ENCODE peak calls at places on chromosome 10, in four cellular contexts. One of them, this sample, is unnamed.

GRCh38 chr10:120394446-120394845 is 62.6 kb upstream of the PLPP4 start:
- DNase-seq in H1: peak
- DNase-seq in K562: no peak
- DNase-seq in GM12878: no peak
- DNase-seq in this sample: no peak

GRCh38 chr10:71725998-71726672 is 6.6 kb upstream of the C10orf105 start:
- DNase-seq in H1: no peak
- DNase-seq in K562: peak
- DNase-seq in GM12878: no peak
- DNase-seq in this sample: peak

GRCh38 chr10:104300002-104300735 is 31.2 kb downstream of the GSTO2 start:
- DNase-seq in H1: no peak
- DNase-seq in K562: no peak
- DNase-seq in GM12878: no peak
- DNase-seq in this sample: no peak

GRCh38 chr10:73591935-73592699 is 975 bp upstream of the USP54 start:
- DNase-seq in H1: no peak
- DNase-seq in K562: peak
- DNase-seq in GM12878: peak
- DNase-seq in this sample: peak

GRCh38 chr10:120584786-120585185 is 127.8 kb downstream of the PLPP4 start:
- DNase-seq in H1: no peak
- DNase-seq in K562: no peak
- DNase-seq in GM12878: no peak
- DNase-seq in this sample: no peak

GRCh38 chr10:19819419-19820033 is 3.3 kb downstream of the PLXDC2 start:
- DNase-seq in H1: no peak
- DNase-seq in K562: peak
- DNase-seq in GM12878: no peak
- DNase-seq in this sample: peak

GRCh38 chr10:98415710-98416077 is 712 bp upstream of the PYROXD2 start:
- DNase-seq in H1: no peak
- DNase-seq in K562: no peak
- DNase-seq in GM12878: no peak
- DNase-seq in this sample: peak

GRCh38 chr10:90652519-90652918 is 205.3 kb downstream of the HTR7 start:
- DNase-seq in H1: no peak
- DNase-seq in K562: no peak
- DNase-seq in GM12878: no peak
- DNase-seq in this sample: no peak

GRCh38 chr10:98376485-98376884 is 38.5 kb downstream of the PYROXD2 start:
- DNase-seq in H1: no peak
- DNase-seq in K562: no peak
- DNase-seq in GM12878: no peak
- DNase-seq in this sample: no peak

GRCh38 chr10:12507165-12507870 is 158.0 kb downstream of the CAMK1D start:
- DNase-seq in H1: peak
- DNase-seq in K562: no peak
- DNase-seq in GM12878: no peak
- DNase-seq in this sample: no peak

GRCh38 chr10:86443069-86443468 is 76.5 kb upstream of the GRID1 start:
- DNase-seq in H1: no peak
- DNase-seq in K562: no peak
- DNase-seq in GM12878: no peak
- DNase-seq in this sample: peak

GRCh38 chr10:36880898-36881297 is 244.5 kb upstream of the ANKRD30A start:
- DNase-seq in H1: no peak
- DNase-seq in K562: no peak
- DNase-seq in GM12878: no peak
- DNase-seq in this sample: peak

GRCh38 chr10:117477961-117478670 is 64.4 kb upstream of the EMX2 start:
- DNase-seq in H1: no peak
- DNase-seq in K562: peak
- DNase-seq in GM12878: no peak
- DNase-seq in this sample: no peak
- TF ChIP-seq BRCA1 in H1: no peak
- TF ChIP-seq BRCA1 in K562: no peak
- TF ChIP-seq BRCA1 in GM12878: no peak
- TF ChIP-seq BRCA1 in this sample: no peak

GRCh38 chr10:75115137-75115536 is 3.7 kb downstream of the SAMD8 start:
- DNase-seq in H1: no peak
- DNase-seq in K562: no peak
- DNase-seq in GM12878: no peak
- DNase-seq in this sample: no peak
- TF ChIP-seq ZNF274 in H1: no peak
- TF ChIP-seq ZNF274 in K562: no peak
- TF ChIP-seq ZNF274 in GM12878: no peak
- TF ChIP-seq ZNF274 in this sample: no peak

GRCh38 chr10:33813871-33814270 is 479.4 kb upstream of the NRP1 start:
- DNase-seq in H1: no peak
- DNase-seq in K562: no peak
- DNase-seq in GM12878: no peak
- DNase-seq in this sample: no peak
- TF ChIP-seq BRCA1 in H1: no peak
- TF ChIP-seq BRCA1 in K562: no peak
- TF ChIP-seq BRCA1 in GM12878: no peak
- TF ChIP-seq BRCA1 in this sample: no peak

GRCh38 chr10:113058175-113058961 is 108.3 kb downstream of the TCF7L2 start:
- DNase-seq in H1: no peak
- DNase-seq in K562: no peak
- DNase-seq in GM12878: no peak
- DNase-seq in this sample: peak
- TF ChIP-seq ZNF274 in H1: no peak
- TF ChIP-seq ZNF274 in K562: no peak
- TF ChIP-seq ZNF274 in GM12878: no peak
- TF ChIP-seq ZNF274 in this sample: no peak

DNA sequence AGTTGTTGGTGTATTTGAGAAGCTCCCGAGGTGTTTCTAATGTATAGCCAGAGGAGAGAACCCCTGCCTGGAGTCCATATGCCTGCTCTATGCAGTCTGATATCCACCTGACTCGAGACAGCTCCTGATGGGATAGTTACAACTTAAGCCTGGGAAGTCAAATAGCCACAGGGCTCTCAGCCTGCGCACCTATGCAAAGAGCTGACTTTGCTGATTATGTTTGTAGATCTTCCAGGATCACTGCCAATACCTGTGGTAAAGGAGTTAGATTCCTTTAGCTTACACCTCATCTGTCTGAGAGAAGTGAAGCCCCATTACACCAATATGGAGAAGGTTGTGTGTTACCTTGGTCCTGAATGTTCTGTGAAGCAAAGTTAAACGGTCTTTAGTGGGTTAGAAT is 1063.3 kb downstream of the NRG3 start:
- DNase-seq in H1: no peak
- DNase-seq in K562: no peak
- DNase-seq in GM12878: no peak
- DNase-seq in this sample: no peak
- TF ChIP-seq BRCA1 in H1: no peak
- TF ChIP-seq BRCA1 in K562: no peak
- TF ChIP-seq BRCA1 in GM12878: no peak
- TF ChIP-seq BRCA1 in this sample: no peak

DNA sequence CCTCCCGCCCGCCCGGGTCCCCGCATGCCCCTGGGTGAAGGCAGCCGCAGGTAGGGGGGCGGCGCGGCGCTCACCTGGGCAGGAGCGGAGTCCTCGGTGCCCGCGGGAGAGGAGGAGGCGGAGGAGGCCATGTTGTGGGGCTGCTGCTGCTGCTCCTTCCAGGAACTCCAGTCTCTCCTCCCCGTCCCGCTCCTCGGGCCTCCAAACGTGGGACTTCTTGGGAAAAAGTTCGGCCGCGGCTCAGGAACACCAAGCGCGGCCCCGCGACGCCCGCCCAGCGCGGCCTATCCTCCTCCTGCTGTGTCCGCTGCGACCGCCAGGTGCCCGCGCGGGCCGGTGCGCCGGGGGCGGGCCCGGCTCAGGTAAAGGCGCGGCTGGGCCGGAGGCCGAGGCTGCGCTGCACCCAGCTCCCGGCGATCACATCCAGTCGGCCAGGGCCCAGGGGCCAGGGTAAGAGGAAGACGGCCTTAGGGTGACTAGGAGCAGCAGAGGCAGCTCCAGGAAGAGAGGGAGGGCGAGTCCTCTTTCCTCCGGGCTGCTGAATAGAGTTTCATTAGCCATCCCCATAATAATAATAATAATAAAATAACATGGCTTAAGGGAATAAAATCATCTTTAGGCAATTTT is 45.0 kb upstream of the CDK1 start:
- DNase-seq in H1: peak
- DNase-seq in K562: peak
- DNase-seq in GM12878: no peak
- DNase-seq in this sample: no peak
- TF ChIP-seq ZNF274 in H1: no peak
- TF ChIP-seq ZNF274 in K562: no peak
- TF ChIP-seq ZNF274 in GM12878: no peak
- TF ChIP-seq ZNF274 in this sample: no peak